ENCODE peak calls at places on chromosome 11, in four cellular contexts. V, M, I and Q are unnamed samples.

GRCh38 chr11:855343-855674 is 12.7 kb downstream of the TSPAN4 start:
- DNase-seq in V (no peak), M (no peak), I (no peak), Q (no peak)

GRCh38 chr11:83292709-83293435 is 6.7 kb upstream of the CCDC90B start:
- DNase-seq in V (peak; percentile 67), M (peak; percentile 57), I (no peak), Q (peak; percentile 60)

GRCh38 chr11:128022761-128023160 is 564.6 kb downstream of the ETS1 start:
- DNase-seq in V (no peak), M (no peak), I (no peak), Q (no peak)

GRCh38 chr11:13284776-13285588 is 7.4 kb downstream of the BMAL1 start:
- DNase-seq in V (no peak), M (no peak), I (no peak), Q (no peak)

GRCh38 chr11:88178211-88178610 is 3.0 kb upstream of the RAB38 start:
- DNase-seq in V (no peak), M (no peak), I (no peak), Q (no peak)

GRCh38 chr11:16216831-16217230 is 139.5 kb downstream of the SOX6 start:
- DNase-seq in V (no peak), M (no peak), I (no peak), Q (no peak)

GRCh38 chr11:66863428-66864125 is 6.7 kb downstream of the LRFN4 start:
- DNase-seq in V (no peak), M (no peak), I (no peak), Q (no peak)

GRCh38 chr11:70087446-70088167 is 9.5 kb downstream of the ANO1 start:
- DNase-seq in V (peak; percentile 21), M (no peak), I (no peak), Q (no peak)

GRCh38 chr11:65606876-65607613 is 7.0 kb downstream of the MAP3K11 start:
- DNase-seq in V (peak; percentile 67), M (no peak), I (no peak), Q (peak; percentile 46)

GRCh38 chr11:59754494-59754858 is 700 bp upstream of the STX3 start:
- DNase-seq in V (peak; percentile 47), M (no peak), I (no peak), Q (no peak)

GRCh38 chr11:58004664-58005063 is 19.0 kb upstream of the OR9Q1 start:
- DNase-seq in V (no peak), M (no peak), I (no peak), Q (no peak)

GRCh38 chr11:106956887-106957505 is 61.3 kb downstream of the GUCY1A2 start:
- DNase-seq in V (no peak), M (no peak), I (no peak), Q (no peak)

GRCh38 chr11:59224419-59224928 is 11.7 kb upstream of the MPEG1 start:
- DNase-seq in V (no peak), M (no peak), I (no peak), Q (no peak)

GRCh38 chr11:124916370-124916710 is 2.7 kb upstream of the HEPN1 start:
- DNase-seq in V (no peak), M (no peak), I (no peak), Q (no peak)

GRCh38 chr11:114060402-114061052 is 1.0 kb downstream of the ZBTB16 start:
- DNase-seq in V (no peak), M (no peak), I (no peak), Q (no peak)

GRCh38 chr11:76161261-76161961 is 44.9 kb downstream of the WNT11 start:
- DNase-seq in V (peak; percentile 69), M (no peak), I (no peak), Q (no peak)

GRCh38 chr11:980438-981365 is 55.0 kb downstream of the AP2A2 start:
- DNase-seq in V (no peak), M (no peak), I (no peak), Q (no peak)

GRCh38 chr11:123451183-123451907 is 21.3 kb downstream of the GRAMD1B start:
- DNase-seq in V (no peak), M (no peak), I (no peak), Q (no peak)

GRCh38 chr11:94800394-94800793 is 32.2 kb downstream of the AMOTL1 start:
- DNase-seq in V (no peak), M (no peak), I (no peak), Q (no peak)

GRCh38 chr11:46305295-46305694 is 27.8 kb downstream of the CREB3L1 start:
- DNase-seq in V (no peak), M (peak; percentile 30), I (no peak), Q (no peak)

GRCh38 chr11:70203749-70204465 is 811 bp downstream of the FADD start:
- DNase-seq in V (peak; percentile 92), M (peak; percentile 59), I (peak; percentile 40), Q (peak; percentile 54)

GRCh38 chr11:469684-470667 is 19.9 kb downstream of the PTDSS2 start:
- DNase-seq in V (no peak), M (peak; percentile 83), I (no peak), Q (peak; percentile 58)

GRCh38 chr11:95571861-95572260 is 217.7 kb downstream of the FAM76B start:
- DNase-seq in V (no peak), M (no peak), I (no peak), Q (no peak)

GRCh38 chr11:109619498-109619897 is 197.5 kb downstream of the C11orf87 start:
- DNase-seq in V (no peak), M (no peak), I (no peak), Q (no peak)

GRCh38 chr11:2527621-2528291 is 82.9 kb downstream of the KCNQ1 start:
- DNase-seq in V (no peak), M (no peak), I (no peak), Q (no peak)

GRCh38 chr11:65427691-65428577 is 5.3 kb downstream of the NEAT1 start:
- DNase-seq in V (peak; percentile 65), M (no peak), I (no peak), Q (peak; percentile 82)

DNA sequence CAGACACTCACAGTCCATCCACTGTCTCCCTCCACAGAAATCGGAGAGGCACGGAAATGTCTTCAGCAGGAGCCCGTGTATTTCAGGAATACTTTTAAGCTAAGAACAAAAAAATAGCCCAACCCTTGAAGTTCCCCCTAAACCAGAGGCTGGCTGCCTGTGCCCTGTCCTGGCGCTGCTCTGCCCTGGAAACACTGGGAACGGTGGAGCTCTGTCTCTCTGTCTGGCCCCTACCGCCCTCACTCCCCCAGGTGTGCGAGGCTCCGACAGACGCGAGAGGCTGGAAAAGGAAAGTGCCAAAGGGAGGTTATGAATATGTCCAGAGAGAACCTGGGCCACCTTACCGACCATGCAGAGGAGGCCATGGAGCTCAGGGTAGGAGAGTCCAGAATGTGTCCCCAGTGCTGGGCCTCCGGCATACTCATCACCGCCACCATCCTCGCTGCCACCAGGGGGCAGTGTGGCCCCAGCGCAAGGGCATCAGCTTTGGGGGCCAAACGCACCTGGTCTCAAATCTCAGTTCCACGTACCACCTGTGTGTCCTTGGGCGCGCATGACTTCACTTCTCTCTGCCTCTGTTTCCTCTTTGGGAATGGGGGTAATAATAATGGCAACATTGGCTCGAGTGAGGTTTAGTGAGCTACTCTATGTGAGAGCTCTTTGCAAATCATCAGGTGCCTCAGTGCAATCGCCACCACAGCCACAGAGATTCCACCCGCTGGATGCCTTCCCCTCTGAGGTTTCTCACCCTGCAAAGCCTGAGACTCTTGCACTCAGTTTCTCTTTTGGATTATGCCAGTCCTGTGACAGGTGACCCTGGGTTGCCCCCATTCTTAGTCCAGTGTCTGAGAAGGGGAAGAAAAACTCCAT is 10.4 kb upstream of the SLCO2B1 start:
- DNase-seq in V (peak; percentile 72), M (peak; percentile 47), I (peak; percentile 12), Q (peak; percentile 61)
- TF ChIP-seq HDAC2 in V (no peak), M (peak; percentile 50), I (no peak), Q (no peak)

DNA sequence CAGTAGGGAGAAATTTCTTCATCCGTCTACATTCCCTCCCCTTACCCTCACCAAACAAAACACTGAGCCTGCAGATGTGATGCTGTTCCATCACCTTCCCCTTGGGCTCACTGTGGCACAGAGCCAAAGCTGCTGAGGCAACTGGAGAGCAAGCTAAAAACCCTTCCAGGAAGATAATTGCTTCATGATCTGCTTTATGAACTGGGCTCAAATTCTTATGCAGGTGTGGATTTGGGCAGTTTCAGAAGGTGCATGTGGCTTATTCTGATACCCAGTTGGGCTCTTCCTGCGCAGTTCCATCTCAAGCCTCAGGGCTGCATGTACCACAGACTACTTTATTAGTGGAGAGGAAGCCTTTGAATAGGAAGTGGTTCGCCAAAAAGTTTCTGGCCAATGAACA is 58.3 kb downstream of the AAMDC start:
- DNase-seq in V (peak; percentile 12), M (no peak), I (peak; percentile 3), Q (no peak)
- TF ChIP-seq ESRRA in V (no peak), M (no peak), I (no peak), Q (no peak)

GRCh38 chr11:118531597-118532084 is 649 bp downstream of the TMEM25 start:
- DNase-seq in V (no peak), M (peak; percentile 12), I (no peak), Q (no peak)

GRCh38 chr11:118535261-118535660 is 4.3 kb downstream of the TMEM25 start:
- DNase-seq in V (no peak), M (no peak), I (no peak), Q (no peak)

GRCh38 chr11:118533769-118534729 is 3.1 kb downstream of the TMEM25 start:
- DNase-seq in V (peak; percentile 34), M (peak; percentile 45), I (no peak), Q (no peak)

GRCh38 chr11:118532091-118532490 is 1.1 kb downstream of the TMEM25 start:
- DNase-seq in V (no peak), M (no peak), I (no peak), Q (no peak)

DNA sequence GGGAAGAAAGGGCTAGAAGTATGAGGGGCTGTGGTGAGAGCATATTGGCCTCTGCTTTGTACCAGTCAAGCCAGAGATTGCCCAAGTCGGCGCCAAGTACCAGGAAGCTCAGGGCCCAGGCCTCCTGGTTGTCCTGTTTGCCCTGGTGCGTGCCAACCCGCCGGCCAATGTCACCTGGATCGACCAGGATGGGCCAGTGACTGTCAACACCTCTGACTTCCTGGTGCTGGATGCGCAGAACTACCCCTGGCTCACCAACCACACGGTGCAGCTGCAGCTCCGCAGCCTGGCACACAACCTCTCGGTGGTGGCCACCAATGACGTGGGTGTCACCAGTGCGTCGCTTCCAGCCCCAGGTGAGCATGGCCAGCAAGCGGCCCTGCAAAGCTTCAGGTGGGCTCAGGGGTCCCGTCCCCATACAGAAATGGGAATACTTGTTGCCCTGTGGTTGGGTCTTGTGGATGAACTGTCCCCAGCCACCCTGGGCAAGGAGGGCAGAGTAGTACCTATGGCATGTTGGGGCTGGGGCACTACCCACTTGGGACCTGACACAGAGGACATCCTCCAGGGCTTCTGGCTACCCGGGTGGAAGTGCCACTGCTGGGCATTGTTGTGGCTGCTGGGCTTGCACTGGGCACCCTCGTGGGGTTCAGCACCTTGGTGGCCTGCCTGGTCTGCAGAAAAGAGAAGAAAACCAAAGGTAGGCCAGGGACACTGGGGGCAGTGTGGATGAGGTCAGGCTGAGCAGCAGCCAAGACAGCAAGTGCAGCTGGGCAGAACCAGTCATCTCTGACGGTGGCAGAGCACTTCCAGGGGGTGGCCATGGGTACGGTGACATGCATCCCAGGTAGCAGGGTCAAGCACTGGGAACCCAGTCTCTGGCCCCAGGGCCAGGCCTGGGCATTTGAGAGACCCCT is 2.1 kb downstream of the TMEM25 start:
- DNase-seq in V (no peak), M (no peak), I (no peak), Q (no peak)
- TF ChIP-seq HDAC2 in V (no peak), M (no peak), I (no peak), Q (no peak)

DNA sequence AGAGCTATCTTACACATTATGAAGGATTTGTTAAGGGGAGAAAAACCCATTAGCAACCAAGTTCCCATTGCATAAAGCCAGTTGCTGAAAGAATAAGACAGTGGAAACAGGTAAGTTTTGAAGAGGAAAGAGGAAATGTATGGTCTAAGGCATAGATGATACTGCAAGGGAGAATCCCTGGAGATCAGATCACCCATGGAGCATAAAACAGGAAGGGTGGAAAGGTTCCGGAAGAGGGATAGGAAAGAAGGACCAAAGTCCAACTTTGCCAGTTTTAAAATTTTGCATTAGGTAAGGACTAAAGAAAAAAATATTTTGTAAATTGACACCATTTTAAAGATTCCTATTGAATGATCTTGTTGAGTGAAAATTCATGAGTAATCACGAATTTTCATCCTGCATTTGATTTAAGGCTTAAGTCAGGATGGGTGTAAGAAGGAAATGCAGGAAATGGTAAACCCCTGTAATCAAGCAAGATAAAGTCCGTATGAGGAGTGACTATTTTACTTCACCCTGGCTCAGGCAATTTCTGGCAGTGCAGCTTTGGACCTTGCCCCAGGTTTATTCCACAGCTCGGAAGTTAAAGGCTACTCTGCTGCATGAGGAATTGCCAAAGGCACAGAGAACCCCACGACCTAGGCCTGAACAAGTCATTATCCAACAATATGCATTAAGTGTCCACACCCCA is 70.9 kb downstream of the CCDC34 start:
- DNase-seq in V (no peak), M (peak; percentile 42), I (no peak), Q (no peak)
- TF ChIP-seq ESRRA in V (no peak), M (no peak), I (no peak), Q (no peak)